ENCODE peak calls at places on chromosomes 5 and 9, in four cellular contexts. E is A549, J is GM12878, I is K562. K is an unnamed sample.

GRCh38 chr9:98707158-98708102 is 1.3 kb downstream of the GABBR2 start:
- DNase-seq in E (peak), J (no peak), I (peak), K (peak)

GRCh38 chr5:139633295-139634027 is 14.7 kb upstream of the CXXC5 start:
- DNase-seq in E (peak), J (no peak), I (peak), K (peak)

GRCh38 chr5:115774684-115775083 is 41.8 kb downstream of the CDO1 start:
- DNase-seq in E (no peak), J (no peak), I (no peak), K (no peak)

GRCh38 chr5:172646716-172647285 is 5.7 kb downstream of the NEURL1B start:
- DNase-seq in E (peak), J (no peak), I (peak), K (peak)

GRCh38 chr5:32071351-32071944 is 102.7 kb downstream of the GOLPH3 start:
- DNase-seq in E (no peak), J (no peak), I (no peak), K (no peak)

GRCh38 chr5:773517-774264 is 10.8 kb downstream of the ZDHHC11B start:
- DNase-seq in E (no peak), J (no peak), I (no peak), K (no peak)

GRCh38 chr9:38362912-38363588 is 29.5 kb upstream of the ALDH1B1 start:
- DNase-seq in E (peak), J (peak), I (peak), K (peak)

GRCh38 chr5:6705088-6705487 is 8.1 kb upstream of the TENT4A start:
- DNase-seq in E (no peak), J (no peak), I (no peak), K (no peak)

GRCh38 chr9:93441181-93441580 is 10.3 kb upstream of the FAM120A start:
- DNase-seq in E (no peak), J (no peak), I (no peak), K (no peak)

GRCh38 chr5:11941566-11941965 is 37.3 kb upstream of the CTNND2 start:
- DNase-seq in E (no peak), J (no peak), I (no peak), K (no peak)

GRCh38 chr9:86788456-86788855 is 158.8 kb downstream of the GAS1 start:
- DNase-seq in E (no peak), J (no peak), I (no peak), K (no peak)

GRCh38 chr9:96555567-96556386 is 63.9 kb downstream of the CDC14B start:
- DNase-seq in E (no peak), J (no peak), I (no peak), K (no peak)

GRCh38 chr9:95459867-95460626 is 56.7 kb downstream of the PTCH1 start:
- DNase-seq in E (no peak), J (no peak), I (no peak), K (no peak)

GRCh38 chr9:114409103-114409780 is 21.5 kb upstream of the AKNA start:
- DNase-seq in E (no peak), J (no peak), I (no peak), K (no peak)

GRCh38 chr9:899440-900184 is 58.1 kb downstream of the DMRT1 start:
- DNase-seq in E (no peak), J (peak), I (no peak), K (no peak)
- TF ChIP-seq KDM1A in E (no peak), J (no peak), I (no peak), K (no peak)

GRCh38 chr5:14177651-14178050 is 34.5 kb downstream of the TRIO start:
- DNase-seq in E (no peak), J (no peak), I (no peak), K (no peak)

GRCh38 chr5:14176888-14177287 is 33.7 kb downstream of the TRIO start:
- DNase-seq in E (no peak), J (no peak), I (no peak), K (no peak)

GRCh38 chr5:14179446-14179845 is 36.3 kb downstream of the TRIO start:
- DNase-seq in E (no peak), J (no peak), I (no peak), K (no peak)

GRCh38 chr5:14178671-14179211 is 35.6 kb downstream of the TRIO start:
- DNase-seq in E (no peak), J (no peak), I (no peak), K (no peak)

GRCh38 chr5:14178091-14178490 is 34.9 kb downstream of the TRIO start:
- DNase-seq in E (no peak), J (no peak), I (no peak), K (no peak)
- H3K4me3 ChIP-seq in E (no peak), J (no peak), I (no peak), K (no peak)

GRCh38 chr5:34660444-34660843 is 4.3 kb downstream of the RAI14 start:
- DNase-seq in E (no peak), J (no peak), I (no peak), K (no peak)
- TF ChIP-seq BHLHE40 in E (no peak), J (no peak), I (no peak), K (no peak)

GRCh38 chr5:81269751-81270686 is 31.4 kb upstream of the ZCCHC9 start:
- DNase-seq in E (no peak), J (no peak), I (peak), K (peak)
- TF ChIP-seq KDM1A in E (no peak), J (no peak), I (no peak), K (no peak)

GRCh38 chr9:120707170-120707569 is 7.1 kb downstream of the MEGF9 start:
- DNase-seq in E (no peak), J (no peak), I (no peak), K (no peak)

GRCh38 chr9:120711841-120712538 is 2.3 kb downstream of the MEGF9 start:
- DNase-seq in E (no peak), J (no peak), I (peak), K (no peak)

GRCh38 chr9:120711354-120711753 is 2.9 kb downstream of the MEGF9 start:
- DNase-seq in E (peak), J (no peak), I (peak), K (no peak)

GRCh38 chr9:120710110-120710981 is 3.9 kb downstream of the MEGF9 start:
- DNase-seq in E (peak), J (no peak), I (peak), K (peak)

DNA sequence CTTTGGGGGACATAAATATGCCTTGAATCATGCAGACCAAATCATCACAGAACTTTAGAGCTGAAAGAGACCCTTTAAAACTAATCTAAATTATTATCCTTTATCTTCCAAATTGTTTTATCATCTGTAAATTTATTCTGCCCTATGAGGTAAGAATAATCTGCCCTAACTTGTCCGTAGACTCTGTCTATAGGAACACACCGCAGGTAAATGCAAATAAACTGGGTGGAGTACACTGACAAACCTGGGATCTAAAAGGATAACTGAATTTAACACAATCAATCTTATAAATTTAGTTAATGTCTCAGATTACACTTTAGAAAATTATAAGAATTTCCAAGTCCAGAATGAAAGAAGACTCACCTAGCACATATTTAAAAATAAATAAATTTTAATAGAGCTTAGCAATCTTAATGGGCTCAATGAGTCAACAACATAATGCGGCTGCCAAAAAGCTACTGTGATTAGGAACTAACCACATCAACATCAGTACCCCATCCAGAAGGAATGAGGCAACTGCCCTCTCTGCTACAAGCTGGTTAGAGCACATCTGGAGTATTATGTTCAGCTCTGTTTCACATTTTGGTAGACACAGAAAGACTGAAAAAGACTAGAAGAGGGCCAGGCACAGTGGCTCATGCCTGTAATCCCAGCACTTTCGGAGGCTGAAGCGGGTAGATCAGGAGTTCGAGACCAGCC is 5.6 kb downstream of the MEGF9 start:
- DNase-seq in E (no peak), J (no peak), I (no peak), K (no peak)
- H3K4me3 ChIP-seq in E (no peak), J (no peak), I (no peak), K (no peak)

GRCh38 chr5:177303121-177303924 is at the start of the genes PRELID1 and RAB24:
- DNase-seq in E (peak), J (no peak), I (peak), K (peak)

GRCh38 chr5:177300236-177300880 is 3.2 kb downstream of the RAB24 start:
- DNase-seq in E (no peak), J (peak), I (peak), K (no peak)

GRCh38 chr5:177302354-177303110 is 987 bp downstream of the RAB24 start:
- DNase-seq in E (no peak), J (no peak), I (peak), K (no peak)

GRCh38 chr5:177300971-177301370 is 2.5 kb downstream of the RAB24 start:
- DNase-seq in E (no peak), J (no peak), I (no peak), K (no peak)

GRCh38 chr5:177301503-177302165 is 1.9 kb downstream of the RAB24 start:
- DNase-seq in E (no peak), J (no peak), I (no peak), K (no peak)
- TF ChIP-seq BHLHE40 in E (no peak), J (no peak), I (no peak), K (no peak)

GRCh38 chr9:91930475-91930874 is 19.6 kb downstream of the ROR2 start:
- DNase-seq in E (no peak), J (no peak), I (no peak), K (no peak)
- TF ChIP-seq KDM1A in E (no peak), J (no peak), I (no peak), K (no peak)

K was measured in HepG2.